ENCODE peak calls at places on chromosomes 3 and 15, in six cellular contexts. One of them, this sample, is unnamed.

GRCh38 chr3:30496496-30496966 is 109.9 kb upstream of the TGFBR2 start:
- DNase-seq in CD4-positive, alpha-beta T cell: no peak
- DNase-seq in coronary artery: peak; percentile 79
- DNase-seq in hepatocyte: peak; percentile 47
- DNase-seq in GM23248: peak; percentile 91
- DNase-seq in RWPE1: no peak
- DNase-seq in this sample: no peak

GRCh38 chr15:31513178-31513577 is 186.5 kb downstream of the KLF13 start:
- DNase-seq in CD4-positive, alpha-beta T cell: no peak
- DNase-seq in coronary artery: no peak
- DNase-seq in hepatocyte: no peak
- DNase-seq in RWPE1: no peak
- DNase-seq in GM23248: no peak
- DNase-seq in this sample: no peak

GRCh38 chr15:41309226-41309905 is 23.0 kb downstream of the OIP5 start:
- DNase-seq in CD4-positive, alpha-beta T cell: no peak
- DNase-seq in RWPE1: no peak
- DNase-seq in hepatocyte: no peak
- DNase-seq in GM23248: no peak
- DNase-seq in coronary artery: no peak
- DNase-seq in this sample: no peak

GRCh38 chr3:112767177-112767576 is 79.5 kb downstream of the CD200R1L start:
- DNase-seq in CD4-positive, alpha-beta T cell: no peak
- DNase-seq in hepatocyte: no peak
- DNase-seq in RWPE1: no peak
- DNase-seq in coronary artery: no peak
- DNase-seq in GM23248: no peak
- DNase-seq in this sample: no peak

GRCh38 chr3:48845170-48845569 is 2.5 kb downstream of the PRKAR2A start:
- DNase-seq in hepatocyte: no peak
- DNase-seq in RWPE1: no peak
- DNase-seq in GM23248: peak; percentile 54
- DNase-seq in coronary artery: no peak
- DNase-seq in CD4-positive, alpha-beta T cell: no peak
- DNase-seq in this sample: no peak

GRCh38 chr3:22887664-22888291 is 315.3 kb upstream of the UBE2E2 start:
- DNase-seq in CD4-positive, alpha-beta T cell: no peak
- DNase-seq in coronary artery: no peak
- DNase-seq in GM23248: peak; percentile 61
- DNase-seq in RWPE1: peak; percentile 20
- DNase-seq in hepatocyte: peak; percentile 65
- DNase-seq in this sample: no peak

GRCh38 chr15:38647683-38648082 is 83.1 kb upstream of the RASGRP1 start:
- DNase-seq in CD4-positive, alpha-beta T cell: no peak
- DNase-seq in RWPE1: peak; percentile 71
- DNase-seq in hepatocyte: peak; percentile 38
- DNase-seq in coronary artery: no peak
- DNase-seq in GM23248: peak; percentile 51
- DNase-seq in this sample: no peak

GRCh38 chr15:81547517-81548132 is 173.6 kb upstream of the TMC3 start:
- DNase-seq in CD4-positive, alpha-beta T cell: no peak
- DNase-seq in GM23248: no peak
- DNase-seq in coronary artery: no peak
- DNase-seq in hepatocyte: no peak
- DNase-seq in RWPE1: no peak
- DNase-seq in this sample: no peak

GRCh38 chr3:141699349-141699748 is 38.7 kb upstream of the RNF7 start:
- DNase-seq in CD4-positive, alpha-beta T cell: no peak
- DNase-seq in GM23248: no peak
- DNase-seq in RWPE1: no peak
- DNase-seq in hepatocyte: no peak
- DNase-seq in coronary artery: no peak
- DNase-seq in this sample: no peak

GRCh38 chr3:138729279-138729678 is 105.4 kb downstream of the PIK3CB start:
- DNase-seq in hepatocyte: no peak
- DNase-seq in GM23248: no peak
- DNase-seq in CD4-positive, alpha-beta T cell: no peak
- DNase-seq in RWPE1: no peak
- DNase-seq in coronary artery: no peak
- DNase-seq in this sample: no peak

GRCh38 chr15:81783076-81783475 is 262.7 kb downstream of the MEX3B start:
- DNase-seq in hepatocyte: no peak
- DNase-seq in CD4-positive, alpha-beta T cell: no peak
- DNase-seq in GM23248: no peak
- DNase-seq in RWPE1: no peak
- DNase-seq in coronary artery: no peak
- DNase-seq in this sample: no peak

GRCh38 chr3:69509288-69509687 is 123.4 kb upstream of the FRMD4B start:
- DNase-seq in CD4-positive, alpha-beta T cell: no peak
- DNase-seq in coronary artery: no peak
- DNase-seq in hepatocyte: no peak
- DNase-seq in GM23248: no peak
- DNase-seq in RWPE1: no peak
- DNase-seq in this sample: no peak

GRCh38 chr15:52093539-52094502 is 18.8 kb downstream of the BCL2L10 start:
- DNase-seq in coronary artery: no peak
- DNase-seq in RWPE1: peak; percentile 93
- DNase-seq in CD4-positive, alpha-beta T cell: no peak
- DNase-seq in hepatocyte: no peak
- DNase-seq in GM23248: peak; percentile 97
- DNase-seq in this sample: peak; percentile 97

GRCh38 chr3:54427501-54427900 is 305.1 kb downstream of the CACNA2D3 start:
- DNase-seq in coronary artery: no peak
- DNase-seq in hepatocyte: no peak
- DNase-seq in GM23248: peak; percentile 22
- DNase-seq in CD4-positive, alpha-beta T cell: no peak
- DNase-seq in RWPE1: no peak
- DNase-seq in this sample: no peak

GRCh38 chr3:126369490-126369889 is 12.3 kb upstream of the KLF15 start:
- DNase-seq in RWPE1: no peak
- DNase-seq in CD4-positive, alpha-beta T cell: no peak
- DNase-seq in GM23248: no peak
- DNase-seq in hepatocyte: no peak
- DNase-seq in coronary artery: no peak
- DNase-seq in this sample: no peak

GRCh38 chr3:126365351-126366274 is 8.4 kb upstream of the KLF15 start:
- DNase-seq in GM23248: no peak
- DNase-seq in CD4-positive, alpha-beta T cell: no peak
- DNase-seq in hepatocyte: no peak
- DNase-seq in coronary artery: no peak
- DNase-seq in RWPE1: no peak
- DNase-seq in this sample: peak; percentile 29

GRCh38 chr3:126370055-126370454 is 12.8 kb upstream of the KLF15 start:
- DNase-seq in RWPE1: no peak
- DNase-seq in hepatocyte: no peak
- DNase-seq in CD4-positive, alpha-beta T cell: no peak
- DNase-seq in coronary artery: no peak
- DNase-seq in GM23248: no peak
- DNase-seq in this sample: peak; percentile 30

GRCh38 chr3:126364731-126365301 is 7.6 kb upstream of the KLF15 start:
- DNase-seq in hepatocyte: no peak
- DNase-seq in CD4-positive, alpha-beta T cell: no peak
- DNase-seq in GM23248: no peak
- DNase-seq in RWPE1: no peak
- DNase-seq in coronary artery: no peak
- DNase-seq in this sample: peak; percentile 23

GRCh38 chr3:126367316-126367805 is 10.2 kb upstream of the KLF15 start:
- DNase-seq in GM23248: no peak
- DNase-seq in hepatocyte: peak; percentile 46
- DNase-seq in CD4-positive, alpha-beta T cell: no peak
- DNase-seq in RWPE1: no peak
- DNase-seq in coronary artery: no peak
- DNase-seq in this sample: peak; percentile 23
- H3K27ac ChIP-seq in GM23248: no peak overlapping the region
- H3K27ac ChIP-seq in hepatocyte: no peak overlapping the region
- H3K27ac ChIP-seq in CD4-positive, alpha-beta T cell: no peak overlapping the region
- H3K27ac ChIP-seq in RWPE1: no peak overlapping the region
- H3K27ac ChIP-seq in coronary artery: no peak overlapping the region
- H3K27ac ChIP-seq in this sample: no peak overlapping the region

DNA sequence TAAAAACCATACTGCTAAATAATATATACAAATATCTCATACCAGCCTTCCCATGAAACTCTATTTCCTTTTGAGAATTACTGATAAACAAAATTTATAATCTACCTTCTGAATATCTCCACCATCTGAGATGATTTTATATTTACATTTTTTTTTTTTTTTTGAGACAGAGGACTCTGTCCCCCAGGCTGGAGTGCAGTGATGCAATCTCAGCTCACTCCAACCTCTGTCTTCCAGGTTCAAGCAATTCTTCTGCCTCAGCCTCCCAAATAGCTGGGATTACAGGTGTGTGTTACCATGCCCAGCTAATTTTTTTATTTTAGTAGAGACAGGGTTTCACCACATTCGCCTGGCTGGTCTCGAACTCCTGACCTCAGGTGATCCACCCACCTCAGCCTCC is 42.8 kb upstream of the IGF2BP2 start:
- DNase-seq in GM23248: no peak
- DNase-seq in RWPE1: no peak
- DNase-seq in CD4-positive, alpha-beta T cell: no peak
- DNase-seq in hepatocyte: no peak
- DNase-seq in coronary artery: no peak
- DNase-seq in this sample: no peak
- H3K27ac ChIP-seq in GM23248: no peak overlapping the region
- H3K27ac ChIP-seq in RWPE1: no peak overlapping the region
- H3K27ac ChIP-seq in CD4-positive, alpha-beta T cell: no peak overlapping the region
- H3K27ac ChIP-seq in hepatocyte: no peak overlapping the region
- H3K27ac ChIP-seq in coronary artery: no peak overlapping the region
- H3K27ac ChIP-seq in this sample: no peak overlapping the region

GRCh38 chr3:71016141-71016845 is 567.2 kb downstream of the FOXP1 start:
- DNase-seq in coronary artery: no peak
- DNase-seq in GM23248: peak; percentile 24
- DNase-seq in RWPE1: no peak
- DNase-seq in hepatocyte: no peak
- DNase-seq in CD4-positive, alpha-beta T cell: no peak
- DNase-seq in this sample: no peak
- H3K27ac ChIP-seq in coronary artery: peak overlapping the region; percentile 37
- H3K27ac ChIP-seq in GM23248: peak overlapping the region; percentile 0
- H3K27ac ChIP-seq in RWPE1: no peak overlapping the region
- H3K27ac ChIP-seq in hepatocyte: no peak overlapping the region
- H3K27ac ChIP-seq in CD4-positive, alpha-beta T cell: no peak overlapping the region
- H3K27ac ChIP-seq in this sample: no peak overlapping the region

GRCh38 chr15:26807517-26808427 is 34.9 kb upstream of the GABRB3 start:
- DNase-seq in RWPE1: no peak
- DNase-seq in hepatocyte: no peak
- DNase-seq in GM23248: no peak
- DNase-seq in coronary artery: no peak
- DNase-seq in CD4-positive, alpha-beta T cell: no peak
- DNase-seq in this sample: no peak
- H3K27ac ChIP-seq in RWPE1: no peak overlapping the region
- H3K27ac ChIP-seq in hepatocyte: no peak overlapping the region
- H3K27ac ChIP-seq in GM23248: no peak overlapping the region
- H3K27ac ChIP-seq in coronary artery: no peak overlapping the region
- H3K27ac ChIP-seq in CD4-positive, alpha-beta T cell: no peak overlapping the region
- H3K27ac ChIP-seq in this sample: no peak overlapping the region

This sample was measured in RWPE2.